ENCODE peak calls at places on chromosomes 2 and 18, in seven cellular contexts. E is psoas muscle, C is left ventricle myocardium inferior, U is fibroblast of lung, D is AG04450, X is right cardiac atrium, O is GM23338. S is an unnamed sample.

GRCh38 chr2:1854747-1855146 is 110.4 kb upstream of the PXDN start:
- DNase-seq in E (no peak), C (no peak), U (peak; percentile 66), D (no peak), X (peak; percentile 31), O (peak; percentile 89), S (peak; percentile 86)

GRCh38 chr2:140695163-140695562 is 1435.7 kb downstream of the LRP1B start:
- DNase-seq in E (no peak), C (no peak), U (peak; percentile 11), D (peak; percentile 8), X (no peak), O (peak; percentile 36), S (peak; percentile 17)

GRCh38 chr2:160419776-160420521 is 73.7 kb downstream of the RBMS1 start:
- DNase-seq in E (no peak), C (no peak), U (peak; percentile 88), D (no peak), X (no peak), O (no peak), S (no peak)

GRCh38 chr18:79748321-79749157 is 49.2 kb upstream of the KCNG2 start:
- DNase-seq in E (no peak), C (no peak), U (no peak), D (no peak), X (no peak), O (no peak), S (no peak)

GRCh38 chr2:204791230-204791629 is 246.0 kb downstream of the PARD3B start:
- DNase-seq in E (no peak), C (no peak), U (peak; percentile 44), D (no peak), X (no peak), O (no peak), S (no peak)

GRCh38 chr18:22691988-22692710 is 241.0 kb upstream of the RBBP8 start:
- DNase-seq in E (no peak), C (no peak), U (peak; percentile 98), D (peak; percentile 75), X (no peak), O (no peak), S (no peak)

GRCh38 chr2:217743407-217743806 is 259.4 kb downstream of the TNS1 start:
- DNase-seq in E (no peak), C (no peak), U (no peak), D (no peak), X (no peak), O (no peak), S (no peak)

GRCh38 chr2:74768401-74768914 is 65.5 kb upstream of the HK2 start:
- DNase-seq in E (no peak), C (no peak), U (peak; percentile 67), D (no peak), X (no peak), O (no peak), S (no peak)

GRCh38 chr2:102417946-102418345 is 5.0 kb upstream of the IL18RAP start:
- DNase-seq in E (no peak), C (no peak), U (no peak), D (no peak), X (no peak), O (no peak), S (no peak)

GRCh38 chr2:40488101-40488598 is 36.3 kb upstream of the SLC8A1 start:
- DNase-seq in E (no peak), C (no peak), U (peak; percentile 65), D (no peak), X (no peak), O (peak; percentile 52), S (peak; percentile 58)

GRCh38 chr2:64751286-64752260 is 97.9 kb upstream of the SERTAD2 start:
- DNase-seq in E (peak; percentile 100), C (no peak), U (peak; percentile 100), D (peak; percentile 99), X (no peak), O (peak; percentile 22), S (no peak)

GRCh38 chr2:10305715-10306114 is 3.0 kb downstream of the HPCAL1 start:
- DNase-seq in E (no peak), C (no peak), U (no peak), D (no peak), X (no peak), O (peak; percentile 63), S (peak; percentile 50)

GRCh38 chr2:121746071-121746578 is 9.3 kb upstream of the TSN start:
- DNase-seq in E (no peak), C (no peak), U (no peak), D (no peak), X (no peak), O (no peak), S (no peak)

GRCh38 chr2:85308951-85309555 is 18.7 kb downstream of the TGOLN2 start:
- DNase-seq in E (peak; percentile 74), C (peak; percentile 53), U (peak; percentile 69), D (no peak), X (peak; percentile 73), O (no peak), S (no peak)

GRCh38 chr18:77248873-77249582 is 620 bp upstream of the GALR1 start:
- DNase-seq in E (no peak), C (no peak), U (no peak), D (no peak), X (no peak), O (peak; percentile 38), S (peak; percentile 44)

GRCh38 chr18:77250501-77250925 is 865 bp downstream of the GALR1 start:
- DNase-seq in E (no peak), C (no peak), U (no peak), D (no peak), X (no peak), O (peak; percentile 59), S (peak; percentile 45)

GRCh38 chr18:77250926-77251729 is 1.5 kb downstream of the GALR1 start:
- DNase-seq in E (no peak), C (no peak), U (no peak), D (no peak), X (no peak), O (peak; percentile 74), S (peak; percentile 73)

GRCh38 chr18:77249583-77250500 is at the start of gene GALR1:
- DNase-seq in E (no peak), C (no peak), U (peak; percentile 6), D (no peak), X (no peak), O (peak; percentile 72), S (peak; percentile 77)

GRCh38 chr18:77251730-77252050 is 2.0 kb downstream of the GALR1 start:
- DNase-seq in E (no peak), C (no peak), U (no peak), D (no peak), X (no peak), O (peak; percentile 55), S (no peak)
- H3K27me3 ChIP-seq in E (peaks cover 71% of the 10 kb centered on the region), C (peaks cover 98% of the 10 kb centered on the region), U (peaks cover 17% of the 10 kb centered on the region), D (peaks cover 38% of the 10 kb centered on the region), X (no peaks in the 10 kb centered on the region), O (peaks cover 73% of the 10 kb centered on the region), S (peaks cover 86% of the 10 kb centered on the region)

DNA sequence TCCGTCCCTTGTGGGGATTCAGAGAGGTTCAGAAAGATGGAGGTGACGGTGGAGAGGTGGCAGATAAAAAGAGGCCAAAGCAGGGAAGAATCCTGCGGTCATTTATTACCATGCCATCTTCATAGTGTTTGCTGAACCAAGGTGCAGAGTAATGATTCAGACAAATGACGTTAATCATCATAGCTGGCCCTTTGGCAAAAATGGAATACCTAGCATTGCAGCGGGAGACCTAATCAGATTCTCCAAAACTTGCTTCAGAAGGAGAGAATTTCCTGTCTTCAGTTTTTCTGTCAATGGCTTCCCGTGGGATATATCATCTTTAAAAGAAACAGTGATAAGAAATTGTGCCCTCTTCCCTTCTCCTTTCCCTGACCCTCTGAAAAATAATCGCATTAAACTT is 175.4 kb downstream of the PTGR3 start:
- DNase-seq in E (no peak), C (no peak), U (no peak), D (no peak), X (no peak), O (no peak), S (no peak)
- H3K4me3 ChIP-seq in E (no peak overlapping the region), C (no peak overlapping the region), U (no peak overlapping the region), D (no peak overlapping the region), X (no peak overlapping the region), O (no peak overlapping the region), S (no peak overlapping the region)

DNA sequence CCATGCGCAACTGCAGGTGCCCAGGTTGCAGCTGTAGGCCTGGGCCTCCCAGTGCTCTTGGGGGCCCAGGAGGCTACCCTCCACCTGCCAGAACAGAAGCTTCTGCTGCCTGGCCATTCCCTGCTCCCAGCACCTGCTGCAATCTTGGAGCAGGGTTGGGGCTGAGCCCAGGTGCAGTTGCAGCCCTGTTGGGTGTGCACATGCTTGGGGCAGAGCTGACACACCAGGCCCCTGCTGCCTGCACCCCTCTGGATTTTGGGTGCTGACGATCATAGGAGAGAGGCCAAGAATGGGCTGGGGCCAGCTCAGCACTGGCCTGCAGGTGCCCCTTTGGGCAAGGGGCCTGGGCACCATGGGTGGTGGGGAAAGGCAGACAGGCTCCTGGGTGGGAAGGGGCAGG is 20.5 kb upstream of the SP140L start:
- DNase-seq in E (no peak), C (no peak), U (no peak), D (no peak), X (no peak), O (no peak), S (no peak)
- H3K27me3 ChIP-seq in E (no peaks in the 10 kb centered on the region), C (no peaks in the 10 kb centered on the region), U (no peaks in the 10 kb centered on the region), D (no peaks in the 10 kb centered on the region), X (no peaks in the 10 kb centered on the region), O (no peaks in the 10 kb centered on the region), S (no peaks in the 10 kb centered on the region)

DNA sequence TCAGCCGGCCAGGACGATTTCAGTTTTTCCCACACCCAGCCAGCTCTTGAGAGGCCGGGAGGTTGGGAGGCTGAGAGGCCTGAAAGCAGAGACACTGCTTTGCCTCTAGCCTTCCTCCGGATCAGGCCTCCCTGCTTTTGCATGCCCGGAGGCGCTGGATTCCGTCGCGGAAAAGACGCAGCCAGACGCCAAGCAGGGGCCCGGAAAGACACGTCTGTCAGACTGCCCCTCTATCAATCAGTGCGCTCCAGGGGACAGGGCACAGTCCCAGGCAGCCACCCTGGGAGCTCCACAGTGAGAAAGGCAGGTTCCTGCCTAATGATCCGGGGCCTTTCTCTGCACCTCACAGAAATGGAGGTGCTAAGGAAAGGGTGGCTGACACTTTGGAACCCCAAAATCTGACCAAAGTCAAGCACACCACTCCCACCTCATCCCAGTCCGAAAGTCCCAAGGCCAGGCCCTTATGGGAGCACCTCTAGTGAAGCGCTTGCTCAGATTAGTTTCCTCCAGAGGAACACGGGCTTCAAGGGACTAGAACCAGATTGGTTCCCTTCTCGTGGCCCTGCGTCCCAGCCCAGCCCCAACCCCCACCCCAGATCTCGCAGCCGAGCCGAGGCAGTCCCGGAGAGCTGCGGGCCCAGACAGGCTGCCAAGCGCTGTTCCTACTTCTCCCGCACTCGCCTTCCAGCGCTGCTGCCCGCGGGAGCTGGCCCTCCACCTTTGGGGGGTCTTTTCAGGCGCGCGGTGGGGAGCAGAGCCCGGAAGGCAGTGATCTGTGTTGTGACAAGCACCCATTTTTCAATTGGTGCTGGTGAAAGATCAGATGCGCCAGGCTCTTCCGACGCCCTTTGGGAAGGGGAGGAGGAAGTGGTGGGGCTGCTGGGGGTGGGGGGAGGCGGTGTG is 5.0 kb downstream of the DLX1 start:
- DNase-seq in E (no peak), C (no peak), U (no peak), D (no peak), X (no peak), O (peak; percentile 76), S (peak; percentile 60)
- H3K4me3 ChIP-seq in E (no peak overlapping the region), C (no peak overlapping the region), U (no peak overlapping the region), D (no peak overlapping the region), X (no peak overlapping the region), O (peak overlapping the region; percentile 36), S (no peak overlapping the region)

DNA sequence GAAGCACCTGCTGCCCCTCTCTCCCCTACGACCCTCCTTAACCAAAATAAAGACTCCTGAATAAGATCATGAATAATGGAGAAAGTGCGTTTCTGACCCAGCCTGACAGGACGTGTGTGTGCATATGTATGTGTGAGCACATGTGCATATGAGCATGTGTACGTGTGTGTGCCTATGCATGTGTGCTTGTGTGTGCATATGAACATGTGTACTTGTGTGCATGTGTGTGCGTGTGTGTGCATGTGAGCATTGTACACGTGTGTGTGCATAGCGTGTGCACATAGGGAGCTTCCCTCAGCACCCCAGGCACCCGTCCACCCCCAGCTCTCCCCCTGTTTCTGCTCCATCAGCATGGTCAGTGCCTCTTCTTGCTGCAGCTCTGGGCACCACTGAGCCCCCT is 10.7 kb downstream of the KCNIP3 start:
- DNase-seq in E (no peak), C (no peak), U (no peak), D (no peak), X (no peak), O (no peak), S (no peak)
- H3K27me3 ChIP-seq in E (peaks cover 51% of the 10 kb centered on the region), C (peaks cover 57% of the 10 kb centered on the region), U (no peaks in the 10 kb centered on the region), D (peaks cover 5% of the 10 kb centered on the region), X (no peaks in the 10 kb centered on the region), O (no peaks in the 10 kb centered on the region), S (no peaks in the 10 kb centered on the region)